ENCODE peak calls at places on chromosomes 13 and 19, in nine cellular contexts. A is activated T-helper 1 cell treated with anti-CD3 and anti-CD28 coated beads, Interleukin-12 subunit alpha, Interleukin-12 subunit beta, Interleukin-2, Interleukin-4 antibody, amounts not matched to agents 30 ng/mL and 10 ng/mL and 1 ng/mL, durations not matched to agents 14 hours and 24 hours and 36 hours; L is fibroblast of the aortic adventitia; K is SHP77; M is NCI-H446; Y is stimulated activated CD4-positive, alpha-beta T cell treated with anti-CD3 and anti-CD28 coated beads, Interleukin-15, amount 100 ng/mL, for 1 hour; H is retina; C is activated CD4-positive, CD25-positive, alpha-beta regulatory T cell treated with anti-CD3 and anti-CD28 coated beads, Interleukin-2, amount 50 U/mL, for 72 hours; J is CD8-positive, alpha-beta T cell. E is an unnamed sample.
A peak's percentile ranks its signal among the peaks of the same experiment; 100 is the strongest.

GRCh38 chr13:114111577-114111976 is 20.8 kb downstream of the RASA3 start:
- DNase-seq in K (peak; percentile 68), A (no peak), L (no peak), C (peak; percentile 26), J (no peak), H (no peak), Y (no peak), M (no peak), E (no peak)

GRCh38 chr13:20772401-20773131 is 1.2 kb downstream of the EEF1AKMT1 start:
- DNase-seq in M (no peak), K (no peak), C (no peak), A (no peak), H (peak; percentile 2), L (peak; percentile 27), Y (no peak), J (no peak), E (no peak)

GRCh38 chr13:39870197-39870746 is 214.8 kb downstream of the COG6 start:
- DNase-seq in J (no peak), H (no peak), K (no peak), M (no peak), C (no peak), L (peak; percentile 58), Y (no peak), A (no peak), E (no peak)

GRCh38 chr19:7242601-7243258 is 51.5 kb downstream of the INSR start:
- DNase-seq in H (no peak), L (peak; percentile 92), K (no peak), C (no peak), J (no peak), Y (no peak), A (no peak), M (no peak), E (peak; percentile 4)

GRCh38 chr19:40348961-40349507 is 539 bp downstream of the PLD3 start:
- DNase-seq in J (no peak), M (peak; percentile 32), H (peak; percentile 45), C (no peak), L (peak; percentile 72), Y (no peak), A (no peak), K (peak; percentile 68), E (no peak)

GRCh38 chr13:35388979-35389378 is 87.5 kb downstream of the MAB21L1 start:
- DNase-seq in J (no peak), L (peak; percentile 58), M (no peak), K (peak; percentile 5), H (peak; percentile 26), C (no peak), A (no peak), Y (no peak), E (no peak)

GRCh38 chr19:13195678-13196077 is 45.5 kb downstream of the IER2 start:
- DNase-seq in M (no peak), L (no peak), H (no peak), K (peak; percentile 48), A (peak; percentile 32), J (no peak), C (no peak), Y (peak; percentile 36), E (no peak)

GRCh38 chr19:51514866-51515481 is 13.4 kb upstream of the SIGLEC12 start:
- DNase-seq in K (peak; percentile 19), M (no peak), C (no peak), A (peak; percentile 15), Y (no peak), H (peak; percentile 52), J (no peak), L (peak; percentile 69), E (no peak)

GRCh38 chr19:660793-661426 is 2.1 kb downstream of the RNF126 start:
- DNase-seq in A (no peak), K (no peak), C (no peak), Y (no peak), M (no peak), L (no peak), H (no peak), J (no peak), E (no peak)

GRCh38 chr13:83731113-83731512 is 151.2 kb downstream of the SLITRK1 start:
- DNase-seq in M (no peak), H (no peak), K (no peak), L (no peak), J (no peak), A (no peak), Y (no peak), C (no peak), E (no peak)

GRCh38 chr19:3981736-3982681 is 3.3 kb downstream of the EEF2 start:
- DNase-seq in C (no peak), J (no peak), H (no peak), K (no peak), M (no peak), Y (no peak), A (no peak), L (no peak), E (no peak)

GRCh38 chr13:48233097-48233885 is at the start of gene ITM2B:
- DNase-seq in J (peak; percentile 40), L (peak; percentile 66), A (peak; percentile 49), C (peak; percentile 71), M (no peak), H (peak; percentile 92), Y (peak; percentile 50), K (peak; percentile 59), E (no peak)

GRCh38 chr19:17610384-17610783 is 54.9 kb downstream of the COLGALT1 start:
- DNase-seq in H (no peak), C (no peak), K (no peak), A (no peak), L (peak; percentile 25), Y (no peak), M (no peak), J (no peak), E (no peak)

GRCh38 chr13:83549671-83550070 is 332.6 kb downstream of the SLITRK1 start:
- DNase-seq in J (no peak), C (no peak), K (no peak), H (no peak), L (no peak), A (no peak), Y (no peak), M (no peak), E (no peak)

GRCh38 chr19:6233051-6233826 is 46.5 kb downstream of the MLLT1 start:
- DNase-seq in M (no peak), J (no peak), C (no peak), L (peak; percentile 60), K (no peak), Y (no peak), A (no peak), H (peak; percentile 47), E (no peak)

GRCh38 chr13:98253526-98253925 is 76.5 kb upstream of the RNF113B start:
- DNase-seq in J (no peak), H (no peak), Y (no peak), L (no peak), C (no peak), M (no peak), A (no peak), K (no peak), E (no peak)